ENCODE peak calls at places on chromosomes 13 and 19, in eight cellular contexts. H is hepatic stellate cell; E is IMR-90; Y is epithelial cell of prostate; J is stimulated activated CD4-positive, alpha-beta T cell treated with anti-CD3 and anti-CD28 coated beads, Interleukin-1b, Interleukin-23, amount 100 ng/mL, for 24 hours; L is substantia nigra; B is fibroblast of the aortic adventitia; C is astrocyte of the hippocampus. K is an unnamed sample.
A peak's percentile ranks its signal among the peaks of the same experiment; 100 is the strongest.

GRCh38 chr19:7397687-7398086 is 49.0 kb downstream of the ARHGEF18 start:
- DNase-seq in H (peak; percentile 54), E (peak; percentile 90), Y (peak; percentile 59), J (no peak), L (no peak), B (peak; percentile 33), C (peak; percentile 90), K (no peak)

GRCh38 chr19:5131031-5131865 is 162.3 kb downstream of the KDM4B start:
- DNase-seq in H (no peak), E (no peak), Y (no peak), J (no peak), L (no peak), B (no peak), C (no peak), K (peak; percentile 56)

GRCh38 chr19:31274266-31274963 is 74.8 kb downstream of the TSHZ3 start:
- DNase-seq in H (no peak), E (no peak), Y (no peak), J (no peak), L (no peak), B (no peak), C (no peak), K (no peak)

GRCh38 chr19:51664997-51665396 is 18.4 kb upstream of the SIGLEC14 start:
- DNase-seq in H (no peak), E (no peak), Y (no peak), J (no peak), L (no peak), B (peak; percentile 12), C (no peak), K (no peak)

GRCh38 chr13:30892966-30893365 is 13.1 kb upstream of the MEDAG start:
- DNase-seq in H (no peak), E (peak; percentile 48), Y (no peak), J (no peak), L (no peak), B (peak; percentile 81), C (peak; percentile 52), K (peak; percentile 26)

GRCh38 chr13:77740097-77740496 is 42.6 kb downstream of the SLAIN1 start:
- DNase-seq in H (no peak), E (no peak), Y (no peak), J (no peak), L (no peak), B (no peak), C (no peak), K (no peak)

GRCh38 chr19:45352914-45353796 is 12.6 kb downstream of the KLC3 start:
- DNase-seq in H (no peak), E (no peak), Y (no peak), J (no peak), L (no peak), B (no peak), C (no peak), K (peak; percentile 10)

GRCh38 chr19:18478545-18479311 is 40.8 kb upstream of the ISYNA1 start:
- DNase-seq in H (peak; percentile 95), E (peak; percentile 94), Y (no peak), J (peak; percentile 70), L (no peak), B (peak; percentile 87), C (no peak), K (peak; percentile 80)

GRCh38 chr19:33186835-33187540 is 7.1 kb upstream of the LRP3 start:
- DNase-seq in H (peak; percentile 2), E (no peak), Y (no peak), J (no peak), L (no peak), B (no peak), C (no peak), K (no peak)

GRCh38 chr19:23943411-23943810 is 28.7 kb downstream of the ZNF726 start:
- DNase-seq in H (no peak), E (no peak), Y (no peak), J (no peak), L (no peak), B (no peak), C (no peak), K (no peak)

GRCh38 chr19:15317392-15318011 is 14.8 kb downstream of the BRD4 start:
- DNase-seq in H (peak; percentile 63), E (peak; percentile 80), Y (no peak), J (no peak), L (no peak), B (peak; percentile 63), C (no peak), K (no peak)

GRCh38 chr19:397941-398706 is 10.8 kb downstream of the C2CD4C start:
- DNase-seq in H (no peak), E (no peak), Y (no peak), J (no peak), L (no peak), B (no peak), C (no peak), K (no peak)

GRCh38 chr13:40787062-40787461 is 2.3 kb upstream of the SLC25A15 start:
- DNase-seq in H (peak; percentile 47), E (peak; percentile 93), Y (no peak), J (no peak), L (no peak), B (peak; percentile 36), C (peak; percentile 9), K (no peak)

GRCh38 chr19:28065026-28065425 is 1147.9 kb downstream of the UQCRFS1 start:
- DNase-seq in H (no peak), E (no peak), Y (no peak), J (no peak), L (no peak), B (no peak), C (peak; percentile 36), K (no peak)

GRCh38 chr19:47110521-47111080 is 3.0 kb downstream of the ZC3H4 start:
- DNase-seq in H (no peak), E (no peak), Y (no peak), J (no peak), L (no peak), B (no peak), C (peak; percentile 28), K (peak; percentile 46)

GRCh38 chr19:39941151-39941550 is 6.7 kb upstream of the FCGBP start:
- DNase-seq in H (no peak), E (no peak), Y (no peak), J (no peak), L (no peak), B (no peak), C (no peak), K (peak; percentile 27)

GRCh38 chr13:108402850-108403249 is 133.3 kb downstream of the TNFSF13B start:
- DNase-seq in H (no peak), E (no peak), Y (no peak), J (no peak), L (no peak), B (no peak), C (no peak), K (no peak)

GRCh38 chr13:110440946-110441731 is 120.4 kb downstream of the RAB20 start:
- DNase-seq in H (no peak), E (no peak), Y (no peak), J (no peak), L (no peak), B (no peak), C (no peak), K (no peak)

GRCh38 chr19:40803857-40804782 is 5.1 kb downstream of the EGLN2 start:
- DNase-seq in H (no peak), E (no peak), Y (no peak), J (peak; percentile 44), L (no peak), B (no peak), C (no peak), K (peak; percentile 72)

GRCh38 chr13:40271511-40271910 is 394.9 kb downstream of the FOXO1 start:
- DNase-seq in H (no peak), E (no peak), Y (no peak), J (no peak), L (no peak), B (no peak), C (no peak), K (no peak)